ENCODE peak calls at places on chromosome 12, in four cellular contexts. Z, C, V and L are unnamed samples. For H3K4me1, the result is how much of the 10 kb centered on the place peaks cover.

GRCh38 chr12:89475203-89475990 is 49.2 kb downstream of the GALNT4 start:
- DNase-seq in V (no peak), C (no peak), Z (no peak), L (no peak)

GRCh38 chr12:69502342-69503081 is 32.3 kb downstream of the FRS2 start:
- DNase-seq in Z (no peak), V (no peak), C (no peak), L (no peak)

GRCh38 chr12:3416159-3416558 is 74.8 kb upstream of the PRMT8 start:
- DNase-seq in Z (no peak), C (no peak), V (no peak), L (no peak)

GRCh38 chr12:91394903-91395302 is 212.3 kb upstream of the DCN start:
- DNase-seq in C (no peak), V (no peak), Z (no peak), L (no peak)

GRCh38 chr12:83573676-83574075 is 887.0 kb downstream of the TMTC2 start:
- DNase-seq in C (no peak), V (no peak), Z (no peak), L (no peak)

GRCh38 chr12:26633591-26634210 is 199.3 kb downstream of the ITPR2 start:
- DNase-seq in V (no peak), Z (no peak), C (no peak), L (no peak)

GRCh38 chr12:46680506-46680905 is 145.3 kb downstream of the SLC38A4 start:
- DNase-seq in C (no peak), V (no peak), Z (no peak), L (no peak)

GRCh38 chr12:34396861-34397590 is 374.7 kb downstream of the ALG10 start:
- DNase-seq in C (peak), Z (no peak), V (peak), L (peak)

GRCh38 chr12:11981174-11981733 is 89.5 kb upstream of the BCL2L14 start:
- DNase-seq in V (no peak), C (no peak), Z (no peak), L (no peak)

GRCh38 chr12:132490481-132491348 is 764 bp downstream of the FBRSL1 start:
- DNase-seq in Z (peak), V (no peak), C (peak), L (no peak)

GRCh38 chr12:96236221-96236822 is 42.1 kb downstream of the ELK3 start:
- DNase-seq in V (peak), Z (no peak), C (no peak), L (no peak)

GRCh38 chr12:10190558-10191388 is 11.9 kb downstream of the TMEM52B start:
- DNase-seq in V (peak), C (peak), Z (peak), L (peak)

GRCh38 chr12:9902539-9903228 is 21.4 kb downstream of the KLRF2 start:
- DNase-seq in V (no peak), C (no peak), Z (no peak), L (no peak)

GRCh38 chr12:20549115-20549719 is 145.9 kb upstream of the SLCO1C1 start:
- DNase-seq in C (no peak), V (peak), Z (peak), L (no peak)

GRCh38 chr12:24488091-24488596 is 460.8 kb downstream of the BCAT1 start:
- DNase-seq in V (no peak), Z (no peak), C (no peak), L (no peak)

GRCh38 chr12:113152196-113152834 is 2.8 kb downstream of the CFAP73 start:
- DNase-seq in V (no peak), Z (no peak), C (no peak), L (no peak)

GRCh38 chr12:113154351-113154973 is 4.9 kb downstream of the CFAP73 start:
- DNase-seq in C (no peak), Z (peak), V (no peak), L (no peak)

GRCh38 chr12:113155060-113155459 is 5.5 kb downstream of the CFAP73 start:
- DNase-seq in Z (no peak), C (no peak), V (no peak), L (no peak)

GRCh38 chr12:113151655-113152054 is 2.1 kb downstream of the CFAP73 start:
- DNase-seq in V (no peak), C (no peak), Z (no peak), L (no peak)

GRCh38 chr12:113152835-113153814 is 3.6 kb downstream of the CFAP73 start:
- DNase-seq in Z (peak), V (peak), C (peak), L (peak)
- H3K27ac ChIP-seq in Z (no peak), V (no peak), C (no peak), L (no peak)

GRCh38 chr12:53381739-53382630 is 2.0 kb downstream of the SP1 start:
- DNase-seq in C (peak), V (peak), Z (peak), L (peak)
- H3K4me1 ChIP-seq in C (under half), V (half or more), Z (under half), L (under half)

GRCh38 chr12:62582065-62582366 is 115.4 kb downstream of the MON2 start:
- DNase-seq in V (no peak), Z (no peak), C (no peak), L (no peak)

GRCh38 chr12:62581288-62582064 is 114.8 kb downstream of the MON2 start:
- DNase-seq in Z (peak), V (no peak), C (peak), L (no peak)

GRCh38 chr12:62588916-62589315 is 122.3 kb downstream of the MON2 start:
- DNase-seq in Z (peak), V (no peak), C (no peak), L (no peak)

GRCh38 chr12:62586850-62587249 is 120.2 kb downstream of the MON2 start:
- DNase-seq in Z (peak), C (no peak), V (no peak), L (no peak)

DNA sequence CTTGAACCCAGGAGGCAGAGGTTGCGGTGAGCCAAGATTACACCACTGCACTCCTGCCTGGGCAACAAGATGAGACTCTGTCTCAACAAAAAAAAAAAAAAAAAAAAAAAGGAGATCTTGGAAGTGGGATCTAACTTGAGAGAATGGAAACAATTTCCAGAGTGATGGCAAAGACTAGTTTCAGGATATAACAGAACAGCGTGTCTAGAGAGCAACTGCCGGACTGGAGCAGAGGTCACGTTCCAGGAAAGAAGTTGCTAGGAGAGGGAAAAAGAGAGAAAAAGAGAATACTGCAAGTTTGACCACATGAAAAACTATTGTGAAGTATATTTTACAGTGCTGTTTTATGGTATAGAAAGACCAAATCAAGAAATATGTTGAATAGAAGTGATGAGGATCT is 118.0 kb downstream of the MON2 start:
- DNase-seq in V (no peak), C (no peak), Z (peak), L (no peak)
- TF ChIP-seq POLR2AphosphoS5 in V (no peak), C (no peak), Z (no peak), L (no peak)

GRCh38 chr12:118635276-118635675 is 258.9 kb downstream of the SUDS3 start:
- DNase-seq in Z (no peak), C (no peak), V (no peak), L (no peak)
- H3K27ac ChIP-seq in Z (no peak), C (no peak), V (no peak), L (no peak)

GRCh38 chr12:95218852-95219171 is 1.2 kb downstream of the VEZT start:
- DNase-seq in C (no peak), V (peak), Z (no peak), L (no peak)

GRCh38 chr12:95215925-95216324 is 1.3 kb downstream of the FGD6 start:
- DNase-seq in V (no peak), Z (peak), C (peak), L (no peak)

GRCh38 chr12:95218164-95218851 is 701 bp downstream of the VEZT start:
- DNase-seq in C (peak), Z (peak), V (peak), L (no peak)

GRCh38 chr12:95216704-95217376 is 427 bp downstream of the FGD6 start:
- DNase-seq in C (no peak), V (no peak), Z (peak), L (no peak)

GRCh38 chr12:95217377-95218163 is at the start of the genes FGD6 and VEZT:
- DNase-seq in C (peak), V (peak), Z (peak), L (peak)
- H3K4me1 ChIP-seq in C (under half), V (under half), Z (under half), L (under half)

GRCh38 chr12:130877333-130877732 is 5.5 kb downstream of the RAN start:
- DNase-seq in Z (no peak), V (no peak), C (no peak), L (no peak)

GRCh38 chr12:130876297-130876696 is 4.4 kb downstream of the RAN start:
- DNase-seq in C (no peak), V (no peak), Z (no peak), L (no peak)

GRCh38 chr12:130875193-130875592 is 3.3 kb downstream of the RAN start:
- DNase-seq in V (no peak), Z (no peak), C (no peak), L (no peak)

GRCh38 chr12:130878193-130879185 is 6.6 kb downstream of the RAN start:
- DNase-seq in V (no peak), Z (no peak), C (peak), L (no peak)

DNA sequence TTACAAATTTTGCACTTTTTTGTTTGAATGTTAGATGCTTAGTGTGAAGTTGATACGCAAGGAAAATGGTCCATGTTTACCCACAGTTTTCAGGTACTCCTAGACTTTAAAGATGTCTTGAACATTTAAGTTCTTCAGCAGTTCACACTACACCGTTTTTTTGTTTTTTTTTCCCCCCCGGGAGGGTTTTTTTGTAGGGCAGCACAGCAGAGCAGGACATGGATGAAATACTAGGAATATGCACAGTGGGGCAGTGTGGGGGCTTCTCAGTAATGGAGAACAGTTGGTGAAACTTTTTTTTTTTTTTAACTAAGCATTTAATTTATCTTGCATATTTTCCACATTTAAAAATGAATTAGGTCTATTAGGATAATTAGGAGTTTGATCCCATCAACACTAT is 4.9 kb downstream of the RAN start:
- DNase-seq in Z (no peak), V (no peak), C (no peak), L (no peak)
- TF ChIP-seq POLR2AphosphoS5 in Z (no peak), V (no peak), C (no peak), L (no peak)

GRCh38 chr12:106128526-106129430 is 10.0 kb downstream of the NUAK1 start:
- DNase-seq in V (no peak), Z (no peak), C (no peak), L (no peak)
- H3K27ac ChIP-seq in V (no peak), Z (no peak), C (no peak), L (no peak)

GRCh38 chr12:43758247-43758727 is 303 bp downstream of the PUS7L start:
- DNase-seq in C (peak), V (peak), Z (no peak), L (peak)
- H3K4me1 ChIP-seq in C (under half), V (under half), Z (under half), L (under half)

DNA sequence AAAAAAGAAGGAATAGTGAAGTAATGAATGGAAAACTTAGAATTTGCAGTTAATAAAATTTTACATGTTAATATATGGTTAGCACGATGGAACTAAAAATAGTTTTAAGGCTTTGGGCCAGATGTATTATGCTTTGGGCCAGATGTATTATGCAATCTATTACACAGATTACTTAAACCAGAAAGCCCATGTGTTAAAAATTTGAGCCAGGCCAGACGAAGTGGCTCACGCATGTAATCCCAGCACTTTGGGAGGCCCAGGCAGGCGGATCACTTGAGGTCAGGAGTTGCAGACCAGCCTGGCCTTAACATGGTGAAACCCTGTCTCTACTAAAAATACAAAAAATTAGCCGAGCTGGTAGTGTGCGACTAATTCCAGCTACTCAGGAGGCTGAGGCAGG is 17.2 kb downstream of the IFT81 start:
- DNase-seq in Z (no peak), V (peak), C (no peak), L (no peak)
- TF ChIP-seq POLR2AphosphoS5 in Z (no peak), V (peak), C (no peak), L (no peak)

GRCh38 chr12:51187370-51187987 is 14.5 kb upstream of the TFCP2 start:
- DNase-seq in Z (peak), V (no peak), C (no peak), L (no peak)
- H3K27ac ChIP-seq in Z (no peak), V (no peak), C (no peak), L (no peak)